ENCODE peak calls at places on chromosomes 2 and 18, in six cellular contexts. One of them, this sample, is unnamed. For H3K4me1, the result is how much of the 10 kb centered on the place peaks cover.

GRCh38 chr2:37570773-37571570 is 100.5 kb downstream of the CDC42EP3 start:
- DNase-seq in GM12878: peak
- DNase-seq in H1: no peak
- DNase-seq in K562: no peak
- DNase-seq in HepG2: no peak
- DNase-seq in HCT116: no peak
- DNase-seq in this sample: no peak

GRCh38 chr2:111121028-111121872 is 536 bp downstream of the BCL2L11 start:
- DNase-seq in HCT116: no peak
- DNase-seq in GM12878: no peak
- DNase-seq in HepG2: peak
- DNase-seq in H1: peak
- DNase-seq in K562: peak
- DNase-seq in this sample: no peak

GRCh38 chr2:38572167-38572566 is 30.6 kb downstream of the HNRNPLL start:
- DNase-seq in GM12878: no peak
- DNase-seq in HepG2: no peak
- DNase-seq in HCT116: no peak
- DNase-seq in K562: no peak
- DNase-seq in H1: no peak
- DNase-seq in this sample: no peak

GRCh38 chr2:48514591-48514990 is 15.4 kb upstream of the STON1 start:
- DNase-seq in GM12878: no peak
- DNase-seq in HepG2: no peak
- DNase-seq in H1: no peak
- DNase-seq in K562: no peak
- DNase-seq in HCT116: no peak
- DNase-seq in this sample: no peak

GRCh38 chr2:222398446-222398885 is 25.9 kb upstream of the SGPP2 start:
- DNase-seq in HepG2: no peak
- DNase-seq in H1: no peak
- DNase-seq in K562: no peak
- DNase-seq in GM12878: no peak
- DNase-seq in HCT116: no peak
- DNase-seq in this sample: no peak

GRCh38 chr2:216880509-216881184 is 20.8 kb upstream of the TNP1 start:
- DNase-seq in HCT116: no peak
- DNase-seq in GM12878: no peak
- DNase-seq in HepG2: no peak
- DNase-seq in K562: peak
- DNase-seq in H1: no peak
- DNase-seq in this sample: no peak

GRCh38 chr18:47969851-47970250 is 39.4 kb upstream of the SMAD2 start:
- DNase-seq in K562: no peak
- DNase-seq in HCT116: no peak
- DNase-seq in HepG2: no peak
- DNase-seq in H1: no peak
- DNase-seq in GM12878: no peak
- DNase-seq in this sample: no peak

GRCh38 chr2:189553689-189554088 is 26.9 kb downstream of the SLC40A1 start:
- DNase-seq in GM12878: no peak
- DNase-seq in HepG2: peak
- DNase-seq in K562: no peak
- DNase-seq in H1: no peak
- DNase-seq in HCT116: no peak
- DNase-seq in this sample: no peak

DNA sequence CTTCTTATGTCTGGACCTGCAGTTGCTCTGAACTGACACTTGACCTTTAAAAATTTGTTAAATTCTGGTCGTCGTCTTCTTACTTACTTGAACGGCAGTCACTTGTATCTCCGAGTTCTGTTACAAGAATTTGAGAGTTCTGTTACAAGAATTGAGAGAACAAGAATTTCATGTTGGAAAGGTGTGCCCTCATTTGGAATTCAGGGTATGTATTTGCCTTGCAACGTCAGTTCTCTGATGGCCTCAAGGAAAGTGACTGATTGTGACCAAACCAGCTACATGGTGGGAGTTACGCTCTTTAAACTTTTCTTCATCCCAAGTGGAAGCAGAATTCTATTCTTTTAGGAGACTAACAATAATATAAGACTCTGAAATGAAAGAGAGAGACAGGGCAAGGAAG is 320.0 kb upstream of the TRIB2 start:
- DNase-seq in HepG2: no peak
- DNase-seq in GM12878: no peak
- DNase-seq in H1: no peak
- DNase-seq in K562: no peak
- DNase-seq in HCT116: no peak
- DNase-seq in this sample: no peak
- H3K4me1 ChIP-seq in HepG2: under half
- H3K4me1 ChIP-seq in GM12878: under half
- H3K4me1 ChIP-seq in H1: under half
- H3K4me1 ChIP-seq in K562: under half
- H3K4me1 ChIP-seq in HCT116: under half
- H3K4me1 ChIP-seq in this sample: under half

GRCh38 chr2:168454737-168455691 is 1.1 kb upstream of the CERS6 start:
- DNase-seq in GM12878: no peak
- DNase-seq in HCT116: no peak
- DNase-seq in HepG2: peak
- DNase-seq in K562: no peak
- DNase-seq in H1: no peak
- DNase-seq in this sample: no peak

GRCh38 chr2:168457177-168457905 is 1.3 kb downstream of the CERS6 start:
- DNase-seq in H1: no peak
- DNase-seq in GM12878: peak
- DNase-seq in HepG2: no peak
- DNase-seq in HCT116: no peak
- DNase-seq in K562: no peak
- DNase-seq in this sample: no peak

GRCh38 chr2:168455692-168456525 is at the start of gene CERS6:
- DNase-seq in HCT116: peak
- DNase-seq in H1: peak
- DNase-seq in GM12878: peak
- DNase-seq in HepG2: peak
- DNase-seq in K562: peak
- DNase-seq in this sample: peak

GRCh38 chr2:168459256-168459655 is 3.2 kb downstream of the CERS6 start:
- DNase-seq in HepG2: no peak
- DNase-seq in HCT116: no peak
- DNase-seq in K562: no peak
- DNase-seq in H1: no peak
- DNase-seq in GM12878: no peak
- DNase-seq in this sample: no peak

DNA sequence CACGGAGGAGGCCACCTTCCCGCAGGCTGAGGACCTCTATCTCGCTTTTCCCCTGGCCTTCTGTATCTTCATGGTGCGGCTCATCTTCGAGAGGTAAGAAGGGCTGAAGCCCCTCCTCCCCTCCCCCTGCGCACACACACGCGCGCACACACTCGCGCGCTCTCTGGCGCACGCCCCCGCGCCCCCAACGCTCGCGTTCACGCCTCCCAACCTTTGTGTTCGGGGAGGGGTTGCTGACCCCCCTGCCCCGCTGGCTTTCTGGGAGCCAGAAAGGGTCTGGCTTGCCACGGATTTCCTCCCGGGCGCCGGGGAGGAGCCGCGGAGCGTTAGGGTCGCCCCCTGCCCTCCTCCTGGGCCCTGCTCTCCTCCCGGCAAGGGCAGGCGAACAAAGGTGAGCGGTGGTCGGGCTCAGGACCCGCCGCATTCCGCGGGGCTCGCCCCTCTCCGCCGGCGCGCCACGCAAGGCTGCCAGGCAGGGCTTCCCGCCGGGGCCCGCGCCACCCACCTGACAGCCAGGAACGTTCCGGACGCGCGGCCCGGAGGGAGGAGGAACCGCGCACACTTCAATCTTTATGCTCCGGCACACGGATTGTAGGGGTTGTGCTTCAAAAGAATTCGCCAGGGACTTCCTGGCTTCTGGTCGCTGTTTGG is 579 bp downstream of the CERS6 start:
- DNase-seq in H1: peak
- DNase-seq in HepG2: peak
- DNase-seq in GM12878: no peak
- DNase-seq in HCT116: no peak
- DNase-seq in K562: peak
- DNase-seq in this sample: no peak
- TF ChIP-seq ZNF274 in H1: no peak
- TF ChIP-seq ZNF274 in HepG2: no peak
- TF ChIP-seq ZNF274 in GM12878: no peak
- TF ChIP-seq ZNF274 in HCT116: no peak
- TF ChIP-seq ZNF274 in K562: no peak
- TF ChIP-seq ZNF274 in this sample: no peak

DNA sequence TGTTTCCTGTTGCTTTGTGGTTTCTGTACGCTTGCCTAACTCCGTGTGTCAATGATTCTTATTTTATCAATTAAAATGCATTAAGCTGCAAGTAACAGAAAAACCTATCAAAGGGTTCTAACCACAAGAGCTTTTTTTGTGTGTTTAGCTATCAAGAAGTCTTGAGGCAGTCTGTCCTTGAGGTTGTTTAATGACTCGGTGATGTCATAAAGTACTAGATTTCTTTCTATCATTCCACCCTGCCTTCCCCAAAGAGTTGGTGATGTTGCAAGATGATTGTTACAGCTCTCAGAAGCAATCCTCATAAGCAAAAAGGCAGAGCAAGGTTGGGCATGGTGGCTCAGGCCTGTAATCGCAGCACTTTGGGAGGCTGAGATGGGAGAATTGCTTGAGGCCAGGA is 51.9 kb upstream of the SPTBN1 start:
- DNase-seq in K562: no peak
- DNase-seq in H1: no peak
- DNase-seq in HepG2: no peak
- DNase-seq in HCT116: no peak
- DNase-seq in GM12878: no peak
- DNase-seq in this sample: no peak
- TF ChIP-seq YY1 in K562: no peak
- TF ChIP-seq YY1 in H1: no peak
- TF ChIP-seq YY1 in HepG2: no peak
- TF ChIP-seq YY1 in HCT116: no peak
- TF ChIP-seq YY1 in GM12878: no peak
- TF ChIP-seq YY1 in this sample: no peak

GRCh38 chr18:63158676-63159291 is 160.8 kb downstream of the BCL2 start:
- DNase-seq in HepG2: no peak
- DNase-seq in K562: no peak
- DNase-seq in HCT116: no peak
- DNase-seq in H1: no peak
- DNase-seq in GM12878: peak
- DNase-seq in this sample: no peak

GRCh38 chr18:63161032-63161727 is 158.4 kb downstream of the BCL2 start:
- DNase-seq in GM12878: peak
- DNase-seq in HepG2: no peak
- DNase-seq in K562: no peak
- DNase-seq in H1: no peak
- DNase-seq in HCT116: no peak
- DNase-seq in this sample: no peak

GRCh38 chr18:63161728-63162195 is 157.8 kb downstream of the BCL2 start:
- DNase-seq in GM12878: peak
- DNase-seq in H1: no peak
- DNase-seq in HepG2: peak
- DNase-seq in K562: peak
- DNase-seq in HCT116: no peak
- DNase-seq in this sample: no peak

GRCh38 chr18:63159590-63159989 is 160.0 kb downstream of the BCL2 start:
- DNase-seq in HCT116: no peak
- DNase-seq in GM12878: peak
- DNase-seq in K562: no peak
- DNase-seq in HepG2: no peak
- DNase-seq in H1: no peak
- DNase-seq in this sample: no peak

DNA sequence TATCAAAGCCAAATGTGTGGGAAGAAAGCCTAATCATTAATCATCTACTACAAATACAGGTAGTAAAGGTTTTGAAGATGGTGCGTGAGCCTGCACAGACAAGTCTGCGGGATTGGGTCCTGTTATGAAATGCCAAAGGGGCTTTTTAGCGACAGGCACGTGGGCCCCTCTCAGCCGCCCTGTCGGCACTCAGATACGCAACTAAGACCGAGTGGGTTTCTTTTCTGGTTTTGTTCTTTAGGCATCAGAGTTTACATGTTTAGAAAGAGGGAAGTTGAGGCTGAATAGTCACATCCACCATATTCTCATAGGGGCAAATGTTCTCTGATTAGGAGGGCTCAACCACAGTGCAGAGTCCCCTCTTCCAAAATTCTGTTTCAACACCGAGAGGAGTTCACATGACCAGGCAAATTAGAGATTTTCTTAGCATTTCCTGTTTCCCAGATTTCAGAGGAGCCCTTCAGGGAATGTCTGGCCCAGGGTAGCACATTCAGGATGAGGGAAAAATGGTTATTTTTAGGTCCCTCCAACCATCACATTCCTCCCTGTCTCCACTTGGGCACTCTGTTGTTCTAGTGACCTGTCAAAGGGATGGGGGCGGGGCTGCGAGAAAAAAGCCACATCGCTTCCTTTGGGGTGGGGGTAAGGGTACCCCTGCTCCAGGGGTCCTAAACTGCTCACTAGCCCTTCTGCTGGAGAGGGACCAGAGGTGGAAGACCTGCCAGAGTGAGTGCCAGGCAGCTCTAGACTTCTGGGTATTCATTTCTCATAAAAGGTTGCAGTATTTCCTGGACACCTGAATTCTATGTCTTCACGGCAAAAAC is 159.2 kb downstream of the BCL2 start:
- DNase-seq in HepG2: no peak
- DNase-seq in K562: no peak
- DNase-seq in GM12878: peak
- DNase-seq in H1: no peak
- DNase-seq in HCT116: no peak
- DNase-seq in this sample: no peak
- H3K4me1 ChIP-seq in HepG2: under half
- H3K4me1 ChIP-seq in K562: under half
- H3K4me1 ChIP-seq in GM12878: half or more
- H3K4me1 ChIP-seq in H1: under half
- H3K4me1 ChIP-seq in HCT116: under half
- H3K4me1 ChIP-seq in this sample: under half

This sample was measured in NT2/D1.